ENCODE peak calls at places on chromosomes 13 and 19, in ten cellular contexts. One of them, this sample, is unnamed.

GRCh38 chr13:113116871-113117271 is 5.7 kb upstream of the F10 start:
- DNase-seq in AML-193: no peak
- DNase-seq in GM13976: no peak
- DNase-seq in GM04504: no peak
- DNase-seq in frontal cortex: no peak
- DNase-seq in activated CD4-positive, CD25-positive, alpha-beta regulatory T cell treated with anti-CD3 and anti-CD28 coated beads, Interleukin-2, amount 50 U/mL, for 72 hours: peak
- DNase-seq in ovary: no peak
- DNase-seq in substantia nigra: no peak
- DNase-seq in endothelial cell of umbilical vein: no peak
- DNase-seq in amniotic epithelial cell: no peak
- DNase-seq in this sample: no peak

GRCh38 chr19:15469513-15470297 is 5.4 kb upstream of the RASAL3 start:
- DNase-seq in AML-193: no peak
- DNase-seq in GM13976: no peak
- DNase-seq in GM04504: no peak
- DNase-seq in frontal cortex: no peak
- DNase-seq in activated CD4-positive, CD25-positive, alpha-beta regulatory T cell treated with anti-CD3 and anti-CD28 coated beads, Interleukin-2, amount 50 U/mL, for 72 hours: no peak
- DNase-seq in ovary: no peak
- DNase-seq in substantia nigra: no peak
- DNase-seq in endothelial cell of umbilical vein: no peak
- DNase-seq in amniotic epithelial cell: no peak
- DNase-seq in this sample: no peak

GRCh38 chr19:12786149-12786870 is 5.0 kb upstream of the JUNB start:
- DNase-seq in AML-193: peak
- DNase-seq in GM13976: no peak
- DNase-seq in GM04504: no peak
- DNase-seq in frontal cortex: no peak
- DNase-seq in activated CD4-positive, CD25-positive, alpha-beta regulatory T cell treated with anti-CD3 and anti-CD28 coated beads, Interleukin-2, amount 50 U/mL, for 72 hours: no peak
- DNase-seq in ovary: peak
- DNase-seq in substantia nigra: peak
- DNase-seq in endothelial cell of umbilical vein: no peak
- DNase-seq in amniotic epithelial cell: no peak
- DNase-seq in this sample: peak

GRCh38 chr19:49512970-49513745 is 697 bp downstream of the FCGRT start:
- DNase-seq in AML-193: no peak
- DNase-seq in GM13976: peak
- DNase-seq in GM04504: no peak
- DNase-seq in frontal cortex: peak
- DNase-seq in activated CD4-positive, CD25-positive, alpha-beta regulatory T cell treated with anti-CD3 and anti-CD28 coated beads, Interleukin-2, amount 50 U/mL, for 72 hours: no peak
- DNase-seq in ovary: peak
- DNase-seq in substantia nigra: no peak
- DNase-seq in endothelial cell of umbilical vein: peak
- DNase-seq in amniotic epithelial cell: no peak
- DNase-seq in this sample: no peak

GRCh38 chr13:103164239-103164638 is 98.0 kb upstream of the SLC10A2 start:
- DNase-seq in AML-193: no peak
- DNase-seq in GM13976: no peak
- DNase-seq in GM04504: no peak
- DNase-seq in frontal cortex: no peak
- DNase-seq in activated CD4-positive, CD25-positive, alpha-beta regulatory T cell treated with anti-CD3 and anti-CD28 coated beads, Interleukin-2, amount 50 U/mL, for 72 hours: no peak
- DNase-seq in ovary: no peak
- DNase-seq in substantia nigra: no peak
- DNase-seq in endothelial cell of umbilical vein: no peak
- DNase-seq in amniotic epithelial cell: no peak
- DNase-seq in this sample: no peak

GRCh38 chr19:1847348-1847683 is 967 bp downstream of the REXO1 start:
- DNase-seq in AML-193: no peak
- DNase-seq in GM13976: no peak
- DNase-seq in GM04504: no peak
- DNase-seq in frontal cortex: no peak
- DNase-seq in activated CD4-positive, CD25-positive, alpha-beta regulatory T cell treated with anti-CD3 and anti-CD28 coated beads, Interleukin-2, amount 50 U/mL, for 72 hours: no peak
- DNase-seq in ovary: no peak
- DNase-seq in substantia nigra: no peak
- DNase-seq in endothelial cell of umbilical vein: no peak
- DNase-seq in amniotic epithelial cell: no peak
- DNase-seq in this sample: no peak

GRCh38 chr13:112664501-112665203 is 25.2 kb upstream of the ATP11A start:
- DNase-seq in AML-193: no peak
- DNase-seq in GM13976: no peak
- DNase-seq in GM04504: no peak
- DNase-seq in frontal cortex: no peak
- DNase-seq in activated CD4-positive, CD25-positive, alpha-beta regulatory T cell treated with anti-CD3 and anti-CD28 coated beads, Interleukin-2, amount 50 U/mL, for 72 hours: no peak
- DNase-seq in ovary: no peak
- DNase-seq in substantia nigra: no peak
- DNase-seq in endothelial cell of umbilical vein: no peak
- DNase-seq in amniotic epithelial cell: peak
- DNase-seq in this sample: no peak

GRCh38 chr19:1189419-1189818 is 15.4 kb upstream of the SBNO2 start:
- DNase-seq in AML-193: no peak
- DNase-seq in GM13976: no peak
- DNase-seq in GM04504: no peak
- DNase-seq in frontal cortex: no peak
- DNase-seq in activated CD4-positive, CD25-positive, alpha-beta regulatory T cell treated with anti-CD3 and anti-CD28 coated beads, Interleukin-2, amount 50 U/mL, for 72 hours: no peak
- DNase-seq in ovary: no peak
- DNase-seq in substantia nigra: no peak
- DNase-seq in endothelial cell of umbilical vein: no peak
- DNase-seq in amniotic epithelial cell: peak
- DNase-seq in this sample: no peak

GRCh38 chr13:114107686-114108081 is 24.7 kb downstream of the RASA3 start:
- DNase-seq in AML-193: no peak
- DNase-seq in GM13976: no peak
- DNase-seq in GM04504: no peak
- DNase-seq in frontal cortex: no peak
- DNase-seq in activated CD4-positive, CD25-positive, alpha-beta regulatory T cell treated with anti-CD3 and anti-CD28 coated beads, Interleukin-2, amount 50 U/mL, for 72 hours: peak
- DNase-seq in ovary: peak
- DNase-seq in substantia nigra: no peak
- DNase-seq in endothelial cell of umbilical vein: peak
- DNase-seq in amniotic epithelial cell: peak
- DNase-seq in this sample: no peak

GRCh38 chr19:2357279-2358206 is 2.5 kb upstream of the TMPRSS9 start:
- DNase-seq in AML-193: no peak
- DNase-seq in GM13976: no peak
- DNase-seq in GM04504: no peak
- DNase-seq in frontal cortex: no peak
- DNase-seq in activated CD4-positive, CD25-positive, alpha-beta regulatory T cell treated with anti-CD3 and anti-CD28 coated beads, Interleukin-2, amount 50 U/mL, for 72 hours: no peak
- DNase-seq in ovary: no peak
- DNase-seq in substantia nigra: no peak
- DNase-seq in endothelial cell of umbilical vein: no peak
- DNase-seq in amniotic epithelial cell: no peak
- DNase-seq in this sample: no peak

GRCh38 chr13:45728759-45729158 is 26.6 kb downstream of the CBY2 start:
- DNase-seq in AML-193: peak
- DNase-seq in GM13976: peak
- DNase-seq in GM04504: no peak
- DNase-seq in frontal cortex: no peak
- DNase-seq in activated CD4-positive, CD25-positive, alpha-beta regulatory T cell treated with anti-CD3 and anti-CD28 coated beads, Interleukin-2, amount 50 U/mL, for 72 hours: no peak
- DNase-seq in ovary: no peak
- DNase-seq in substantia nigra: no peak
- DNase-seq in endothelial cell of umbilical vein: no peak
- DNase-seq in amniotic epithelial cell: no peak
- DNase-seq in this sample: no peak

GRCh38 chr13:47114030-47114429 is 217.2 kb upstream of the HTR2A start:
- DNase-seq in AML-193: no peak
- DNase-seq in GM13976: no peak
- DNase-seq in GM04504: peak
- DNase-seq in frontal cortex: no peak
- DNase-seq in activated CD4-positive, CD25-positive, alpha-beta regulatory T cell treated with anti-CD3 and anti-CD28 coated beads, Interleukin-2, amount 50 U/mL, for 72 hours: no peak
- DNase-seq in ovary: no peak
- DNase-seq in substantia nigra: no peak
- DNase-seq in endothelial cell of umbilical vein: no peak
- DNase-seq in amniotic epithelial cell: peak
- DNase-seq in this sample: no peak

GRCh38 chr19:14786421-14786851 is 8.1 kb upstream of the ADGRE2 start:
- DNase-seq in AML-193: no peak
- DNase-seq in GM13976: peak
- DNase-seq in GM04504: no peak
- DNase-seq in frontal cortex: no peak
- DNase-seq in activated CD4-positive, CD25-positive, alpha-beta regulatory T cell treated with anti-CD3 and anti-CD28 coated beads, Interleukin-2, amount 50 U/mL, for 72 hours: peak
- DNase-seq in ovary: no peak
- DNase-seq in substantia nigra: no peak
- DNase-seq in endothelial cell of umbilical vein: no peak
- DNase-seq in amniotic epithelial cell: no peak
- DNase-seq in this sample: no peak

GRCh38 chr13:65855276-65855675 is 1374.9 kb downstream of the PCDH9 start:
- DNase-seq in AML-193: no peak
- DNase-seq in GM13976: no peak
- DNase-seq in GM04504: no peak
- DNase-seq in frontal cortex: no peak
- DNase-seq in activated CD4-positive, CD25-positive, alpha-beta regulatory T cell treated with anti-CD3 and anti-CD28 coated beads, Interleukin-2, amount 50 U/mL, for 72 hours: no peak
- DNase-seq in ovary: no peak
- DNase-seq in substantia nigra: no peak
- DNase-seq in endothelial cell of umbilical vein: no peak
- DNase-seq in amniotic epithelial cell: peak
- DNase-seq in this sample: no peak

GRCh38 chr19:4197625-4198466 is 15.4 kb downstream of the ANKRD24 start:
- DNase-seq in AML-193: no peak
- DNase-seq in GM13976: peak
- DNase-seq in GM04504: no peak
- DNase-seq in frontal cortex: peak
- DNase-seq in activated CD4-positive, CD25-positive, alpha-beta regulatory T cell treated with anti-CD3 and anti-CD28 coated beads, Interleukin-2, amount 50 U/mL, for 72 hours: no peak
- DNase-seq in ovary: no peak
- DNase-seq in substantia nigra: no peak
- DNase-seq in endothelial cell of umbilical vein: no peak
- DNase-seq in amniotic epithelial cell: peak
- DNase-seq in this sample: no peak

GRCh38 chr19:30023330-30023729 is 81.3 kb downstream of the URI1 start:
- DNase-seq in AML-193: peak
- DNase-seq in GM13976: no peak
- DNase-seq in GM04504: no peak
- DNase-seq in frontal cortex: no peak
- DNase-seq in activated CD4-positive, CD25-positive, alpha-beta regulatory T cell treated with anti-CD3 and anti-CD28 coated beads, Interleukin-2, amount 50 U/mL, for 72 hours: no peak
- DNase-seq in ovary: no peak
- DNase-seq in substantia nigra: no peak
- DNase-seq in endothelial cell of umbilical vein: no peak
- DNase-seq in amniotic epithelial cell: no peak
- DNase-seq in this sample: no peak

GRCh38 chr13:98570929-98571372 is 6.0 kb downstream of the STK24 start:
- DNase-seq in AML-193: no peak
- DNase-seq in GM13976: peak
- DNase-seq in GM04504: no peak
- DNase-seq in frontal cortex: no peak
- DNase-seq in activated CD4-positive, CD25-positive, alpha-beta regulatory T cell treated with anti-CD3 and anti-CD28 coated beads, Interleukin-2, amount 50 U/mL, for 72 hours: no peak
- DNase-seq in ovary: no peak
- DNase-seq in substantia nigra: no peak
- DNase-seq in endothelial cell of umbilical vein: peak
- DNase-seq in amniotic epithelial cell: peak
- DNase-seq in this sample: no peak

GRCh38 chr13:48749144-48749543 is 95.4 kb downstream of the CYSLTR2 start:
- DNase-seq in AML-193: no peak
- DNase-seq in GM13976: no peak
- DNase-seq in GM04504: no peak
- DNase-seq in frontal cortex: no peak
- DNase-seq in activated CD4-positive, CD25-positive, alpha-beta regulatory T cell treated with anti-CD3 and anti-CD28 coated beads, Interleukin-2, amount 50 U/mL, for 72 hours: no peak
- DNase-seq in ovary: no peak
- DNase-seq in substantia nigra: no peak
- DNase-seq in endothelial cell of umbilical vein: no peak
- DNase-seq in amniotic epithelial cell: peak
- DNase-seq in this sample: no peak

GRCh38 chr19:30691767-30692516 is 319.8 kb downstream of the ZNF536 start:
- DNase-seq in AML-193: no peak
- DNase-seq in GM13976: no peak
- DNase-seq in GM04504: no peak
- DNase-seq in frontal cortex: no peak
- DNase-seq in activated CD4-positive, CD25-positive, alpha-beta regulatory T cell treated with anti-CD3 and anti-CD28 coated beads, Interleukin-2, amount 50 U/mL, for 72 hours: no peak
- DNase-seq in ovary: no peak
- DNase-seq in substantia nigra: no peak
- DNase-seq in endothelial cell of umbilical vein: no peak
- DNase-seq in amniotic epithelial cell: no peak
- DNase-seq in this sample: no peak

GRCh38 chr13:42333613-42334328 is 61.8 kb downstream of the AKAP11 start:
- DNase-seq in AML-193: no peak
- DNase-seq in GM13976: peak
- DNase-seq in GM04504: no peak
- DNase-seq in frontal cortex: peak
- DNase-seq in activated CD4-positive, CD25-positive, alpha-beta regulatory T cell treated with anti-CD3 and anti-CD28 coated beads, Interleukin-2, amount 50 U/mL, for 72 hours: no peak
- DNase-seq in ovary: no peak
- DNase-seq in substantia nigra: no peak
- DNase-seq in endothelial cell of umbilical vein: peak
- DNase-seq in amniotic epithelial cell: peak
- DNase-seq in this sample: no peak

GRCh38 chr13:43611631-43612416 is 174.9 kb downstream of the ENOX1 start:
- DNase-seq in AML-193: no peak
- DNase-seq in GM13976: no peak
- DNase-seq in GM04504: peak
- DNase-seq in frontal cortex: no peak
- DNase-seq in activated CD4-positive, CD25-positive, alpha-beta regulatory T cell treated with anti-CD3 and anti-CD28 coated beads, Interleukin-2, amount 50 U/mL, for 72 hours: no peak
- DNase-seq in ovary: no peak
- DNase-seq in substantia nigra: no peak
- DNase-seq in endothelial cell of umbilical vein: no peak
- DNase-seq in amniotic epithelial cell: no peak
- DNase-seq in this sample: no peak

GRCh38 chr19:310781-311496 is 19.7 kb upstream of the PLPP2 start:
- DNase-seq in AML-193: no peak
- DNase-seq in GM13976: no peak
- DNase-seq in GM04504: no peak
- DNase-seq in frontal cortex: no peak
- DNase-seq in activated CD4-positive, CD25-positive, alpha-beta regulatory T cell treated with anti-CD3 and anti-CD28 coated beads, Interleukin-2, amount 50 U/mL, for 72 hours: no peak
- DNase-seq in ovary: no peak
- DNase-seq in substantia nigra: no peak
- DNase-seq in endothelial cell of umbilical vein: no peak
- DNase-seq in amniotic epithelial cell: no peak
- DNase-seq in this sample: no peak

GRCh38 chr13:98556417-98556816 is 20.5 kb downstream of the STK24 start:
- DNase-seq in AML-193: no peak
- DNase-seq in GM13976: no peak
- DNase-seq in GM04504: no peak
- DNase-seq in frontal cortex: no peak
- DNase-seq in activated CD4-positive, CD25-positive, alpha-beta regulatory T cell treated with anti-CD3 and anti-CD28 coated beads, Interleukin-2, amount 50 U/mL, for 72 hours: no peak
- DNase-seq in ovary: no peak
- DNase-seq in substantia nigra: no peak
- DNase-seq in endothelial cell of umbilical vein: no peak
- DNase-seq in amniotic epithelial cell: no peak
- DNase-seq in this sample: no peak

GRCh38 chr13:30872685-30873443 is 33.2 kb upstream of the MEDAG start:
- DNase-seq in AML-193: peak
- DNase-seq in GM13976: no peak
- DNase-seq in GM04504: peak
- DNase-seq in frontal cortex: peak
- DNase-seq in activated CD4-positive, CD25-positive, alpha-beta regulatory T cell treated with anti-CD3 and anti-CD28 coated beads, Interleukin-2, amount 50 U/mL, for 72 hours: no peak
- DNase-seq in ovary: peak
- DNase-seq in substantia nigra: no peak
- DNase-seq in endothelial cell of umbilical vein: peak
- DNase-seq in amniotic epithelial cell: peak
- DNase-seq in this sample: no peak

GRCh38 chr19:17074628-17075034 is 621 bp downstream of the HAUS8 start:
- DNase-seq in AML-193: no peak
- DNase-seq in GM13976: no peak
- DNase-seq in GM04504: no peak
- DNase-seq in frontal cortex: no peak
- DNase-seq in activated CD4-positive, CD25-positive, alpha-beta regulatory T cell treated with anti-CD3 and anti-CD28 coated beads, Interleukin-2, amount 50 U/mL, for 72 hours: no peak
- DNase-seq in ovary: no peak
- DNase-seq in substantia nigra: no peak
- DNase-seq in endothelial cell of umbilical vein: no peak
- DNase-seq in amniotic epithelial cell: no peak
- DNase-seq in this sample: no peak